ENCODE peak calls at places on chromosomes 3 and 15, in six cellular contexts. R is Peyer's patch, E is activated B cell treated with CpG ODN at 0.5 μM for 24 hours, M is testis, C is heart left ventricle, O is OCI-LY7. G is an unnamed sample.
A peak's percentile ranks its signal among the peaks of the same experiment; 100 is the strongest.

GRCh38 chr3:53935283-53935901 is 43.7 kb upstream of the SELENOK start:
- DNase-seq in C (no peak), M (no peak), O (no peak), R (no peak), E (no peak), G (no peak)

GRCh38 chr3:148150141-148150540 is 547.6 kb upstream of the AGTR1 start:
- DNase-seq in M (no peak), E (no peak), C (no peak), R (no peak), O (no peak), G (no peak)

GRCh38 chr3:167743799-167744198 is 8.3 kb downstream of the SERPINI1 start:
- DNase-seq in C (no peak), O (no peak), E (no peak), M (no peak), R (no peak), G (no peak)

GRCh38 chr3:153599685-153600084 is 437.7 kb downstream of the RAP2B start:
- DNase-seq in C (no peak), M (no peak), O (no peak), R (no peak), E (no peak), G (no peak)

GRCh38 chr3:59388555-59389280 is 338.9 kb upstream of the CFAP20DC start:
- DNase-seq in C (no peak), M (no peak), R (no peak), O (no peak), E (no peak), G (peak; percentile 68)

GRCh38 chr3:42511196-42511595 is 8.8 kb downstream of the VIPR1 start:
- DNase-seq in C (no peak), R (peak; percentile 71), O (no peak), M (no peak), E (no peak), G (no peak)

GRCh38 chr3:197906850-197907187 is 43.2 kb upstream of the RPL35A start:
- DNase-seq in O (no peak), E (no peak), C (no peak), R (no peak), M (no peak), G (no peak)

GRCh38 chr3:57961828-57962447 is 46.3 kb upstream of the FLNB start:
- DNase-seq in M (no peak), C (no peak), R (no peak), O (peak; percentile 53), E (no peak), G (peak; percentile 33)

GRCh38 chr3:50372349-50372748 is 13.0 kb upstream of the TMEM115 start:
- DNase-seq in C (no peak), R (peak; percentile 87), M (peak; percentile 64), O (no peak), E (no peak), G (no peak)

GRCh38 chr3:138950006-138950644 is 3.1 kb downstream of the FOXL2NB start:
- DNase-seq in C (no peak), M (peak; percentile 21), E (no peak), O (no peak), R (no peak), G (no peak)

GRCh38 chr15:60798821-60799220 is 319.9 kb upstream of the ICE2 start:
- DNase-seq in R (no peak), E (no peak), C (no peak), M (no peak), O (no peak), G (peak; percentile 52)

GRCh38 chr15:39852237-39852636 is 67.8 kb downstream of the GPR176 start:
- DNase-seq in R (no peak), O (no peak), E (no peak), C (no peak), M (no peak), G (no peak)

GRCh38 chr15:101441706-101442105 is 47.8 kb downstream of the PCSK6 start:
- DNase-seq in O (no peak), R (no peak), E (no peak), C (no peak), M (no peak), G (no peak)

GRCh38 chr3:102297259-102297658 is 137.6 kb upstream of the ZPLD1 start:
- DNase-seq in C (no peak), E (no peak), M (no peak), R (no peak), O (no peak), G (no peak)

GRCh38 chr3:171385086-171385485 is 75.1 kb downstream of the TNIK start:
- DNase-seq in O (no peak), E (no peak), R (no peak), C (no peak), M (no peak), G (no peak)

GRCh38 chr15:64949383-64950141 is 37.9 kb downstream of the ANKDD1A start:
- DNase-seq in O (no peak), M (no peak), R (no peak), E (no peak), C (no peak), G (no peak)

GRCh38 chr15:55289573-55290360 is at the start of gene RAB27A:
- DNase-seq in E (peak; percentile 62), M (peak; percentile 71), O (peak; percentile 62), C (peak; percentile 65), R (peak; percentile 90), G (peak; percentile 76)

GRCh38 chr3:71859128-71859519 is 74.2 kb upstream of the PROK2 start:
- DNase-seq in O (peak; percentile 10), R (no peak), M (peak; percentile 22), E (no peak), C (no peak), G (peak; percentile 22)

GRCh38 chr15:74433592-74434259 is at the start of gene SEMA7A:
- DNase-seq in E (peak; percentile 83), C (peak; percentile 85), M (peak; percentile 88), O (peak; percentile 88), R (peak; percentile 94), G (peak; percentile 94)

GRCh38 chr3:107633327-107634141 is 110.8 kb downstream of the BBX start:
- DNase-seq in C (no peak), R (no peak), E (no peak), O (peak; percentile 23), M (no peak), G (peak; percentile 71)

GRCh38 chr3:176578316-176578715 is 619.0 kb downstream of the TBL1XR1 start:
- DNase-seq in O (no peak), M (no peak), E (no peak), R (no peak), C (no peak), G (no peak)

GRCh38 chr3:127442551-127442950 is 148.0 kb downstream of the TPRA1 start:
- DNase-seq in O (no peak), E (no peak), M (no peak), C (no peak), R (no peak), G (no peak)

DNA sequence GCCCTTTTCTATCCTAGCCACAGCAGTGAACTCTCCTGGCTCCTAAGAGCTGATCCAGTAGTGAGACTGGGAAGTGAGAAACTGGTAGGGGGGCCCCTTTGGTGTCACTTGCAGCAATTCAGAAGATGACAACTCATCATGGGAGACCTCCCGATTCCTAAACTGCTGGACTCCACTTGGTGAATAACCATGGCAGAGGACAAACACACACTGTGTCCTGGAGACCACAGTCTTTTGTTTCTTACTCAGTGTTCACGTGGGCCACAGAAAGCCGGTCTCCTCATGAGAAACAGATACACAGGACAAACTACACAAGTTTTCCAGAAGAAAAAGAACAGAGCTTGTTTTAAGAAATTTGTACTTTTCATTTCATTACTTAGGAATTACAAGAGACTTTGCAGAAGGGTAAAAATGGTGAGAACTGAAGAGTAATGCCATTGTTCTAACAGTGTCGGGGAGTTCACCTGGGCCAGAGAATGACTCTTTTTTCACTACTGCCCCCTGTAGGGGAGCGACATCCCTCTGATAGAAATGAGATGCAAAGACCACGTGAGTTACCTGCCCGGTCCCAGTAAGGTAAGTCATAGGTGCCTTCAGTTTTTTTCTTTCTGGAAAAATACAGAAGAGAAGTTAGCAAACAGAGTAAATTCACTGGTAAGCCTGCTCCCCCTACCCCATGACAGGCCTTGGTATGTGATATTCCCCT is 38.1 kb downstream of the ST3GAL6 start:
- DNase-seq in E (no peak), C (no peak), M (no peak), O (no peak), R (no peak), G (no peak)
- TF ChIP-seq CTCF in E (no peak), C (peak; percentile 12), M (no peak), O (peak; percentile 39), R (no peak), G (no peak)

DNA sequence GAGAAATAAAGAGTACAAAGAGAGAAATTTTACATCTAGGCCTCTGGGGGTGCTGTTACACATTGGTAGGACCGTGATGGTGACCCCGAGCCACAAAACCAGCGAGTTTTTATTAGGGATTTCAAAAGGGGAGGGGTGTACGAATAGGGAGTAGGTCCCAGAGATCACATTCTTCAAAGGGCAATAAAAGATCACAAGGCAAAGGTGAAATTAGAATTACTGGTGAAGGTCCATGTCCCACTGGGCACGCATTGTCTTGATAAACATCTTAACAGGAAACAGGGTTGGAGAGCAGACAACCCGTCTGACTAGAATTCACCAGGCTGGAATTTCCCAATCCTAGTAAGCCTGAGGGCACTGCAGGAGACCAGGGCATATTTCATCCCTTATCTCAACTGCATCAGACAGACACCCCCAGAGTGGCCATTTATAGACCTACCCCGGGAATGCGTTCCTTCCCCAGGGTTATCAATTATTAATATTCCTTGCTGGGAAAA is 4.3 kb downstream of the IRAK2 start:
- DNase-seq in M (no peak), O (no peak), E (no peak), C (no peak), R (peak; percentile 62), G (no peak)
- TF ChIP-seq CTCF in M (no peak), O (peak; percentile 68), E (no peak), C (no peak), R (peak; percentile 42), G (no peak)

GRCh38 chr3:160616721-160617120 is 51.4 kb upstream of the KPNA4 start:
- DNase-seq in C (no peak), O (no peak), E (no peak), R (no peak), M (no peak), G (no peak)

GRCh38 chr3:160616311-160616710 is 50.9 kb upstream of the KPNA4 start:
- DNase-seq in C (no peak), M (no peak), O (no peak), R (no peak), E (no peak), G (no peak)

GRCh38 chr3:160618878-160619277 is 53.5 kb upstream of the KPNA4 start:
- DNase-seq in C (no peak), M (no peak), E (no peak), R (no peak), O (no peak), G (no peak)

GRCh38 chr3:160618363-160618762 is 53.0 kb upstream of the KPNA4 start:
- DNase-seq in C (no peak), E (no peak), M (no peak), O (no peak), R (no peak), G (no peak)

GRCh38 chr3:160617636-160618035 is 52.3 kb upstream of the KPNA4 start:
- DNase-seq in E (no peak), M (no peak), O (no peak), C (no peak), R (no peak), G (no peak)
- TF ChIP-seq CTCF in E (no peak), M (no peak), O (no peak), C (no peak), R (peak; percentile 41), G (no peak)

DNA sequence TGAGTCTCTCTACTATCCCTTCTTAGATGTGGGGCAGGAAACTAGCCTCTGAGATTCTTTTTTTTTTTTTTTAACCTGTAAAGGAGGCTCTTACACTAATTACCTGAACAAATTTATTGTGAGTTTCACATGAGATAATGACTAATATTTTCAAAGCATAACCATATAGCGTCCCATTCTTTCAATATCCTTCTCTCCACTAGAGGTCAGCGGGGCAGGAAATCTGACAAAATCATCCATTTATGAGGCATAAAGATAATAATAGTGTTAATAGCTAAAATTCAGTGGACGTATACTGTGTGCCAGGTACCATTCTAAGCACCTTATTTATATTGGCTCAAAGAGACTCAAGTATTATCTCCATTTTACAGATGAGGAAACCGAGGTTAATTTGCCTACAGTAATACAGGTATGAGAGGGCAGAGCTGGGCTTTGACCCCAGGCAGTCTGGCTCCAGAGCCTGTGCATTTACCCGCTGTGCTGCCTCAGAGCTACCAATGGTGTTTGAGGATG is 16.3 kb upstream of the SMAD6 start:
- DNase-seq in M (no peak), R (no peak), E (no peak), O (no peak), C (no peak), G (no peak)
- TF ChIP-seq CTCF in M (no peak), R (peak; percentile 46), E (no peak), O (peak; percentile 75), C (no peak), G (no peak)

G was measured in GM12865.